ENCODE peak calls at places on chromosome 19, in ten cellular contexts. S is right lobe of liver; P is left cardiac atrium; X is stimulated activated CD4-positive, alpha-beta T cell treated with anti-CD3 and anti-CD28 coated beads, Interleukin-4, amount 100 ng/mL, for 24 hours; E is SW480; W is LHCN-M2; N is GM10248; L is dorsolateral prefrontal cortex; F is stimulated activated CD8-positive, alpha-beta memory T cell treated with anti-CD3 and anti-CD28 coated beads, Interleukin-4, amount 100 ng/mL, for 1 hour; V is esophagus squamous epithelium. C is an unnamed sample.
A peak's percentile ranks its signal among the peaks of the same experiment; 100 is the strongest.

GRCh38 chr19:5693195-5694166 is 3.4 kb downstream of the RPL36 start:
- DNase-seq in X (peak; percentile 31), F (no peak), P (no peak), V (no peak), N (no peak), L (no peak), W (peak; percentile 51), S (no peak), E (peak; percentile 26), C (no peak)

GRCh38 chr19:10112037-10112751 is 701 bp downstream of the P2RY11 start:
- DNase-seq in L (no peak), S (no peak), N (no peak), V (no peak), P (no peak), F (peak; percentile 42), E (no peak), X (peak; percentile 71), W (no peak), C (no peak)

GRCh38 chr19:8487137-8487851 is 15.1 kb downstream of the PRAM1 start:
- DNase-seq in X (peak; percentile 63), V (no peak), L (no peak), W (no peak), F (no peak), E (no peak), P (peak; percentile 53), N (peak; percentile 46), S (no peak), C (peak; percentile 89)

GRCh38 chr19:42409477-42409876 is 17.7 kb downstream of the LIPE start:
- DNase-seq in P (peak; percentile 52), N (no peak), W (no peak), X (no peak), S (peak; percentile 87), V (no peak), E (no peak), F (no peak), L (no peak), C (no peak)

GRCh38 chr19:38049105-38049649 is 142.2 kb downstream of the SIPA1L3 start:
- DNase-seq in N (peak; percentile 76), V (no peak), F (no peak), L (no peak), W (no peak), E (no peak), P (no peak), X (peak; percentile 66), S (no peak), C (peak; percentile 67)

GRCh38 chr19:22502766-22503165 is 80.6 kb upstream of the ZNF98 start:
- DNase-seq in S (no peak), N (no peak), V (no peak), X (no peak), E (no peak), F (no peak), L (no peak), W (no peak), P (no peak), C (no peak)

GRCh38 chr19:54463531-54464043 is at the start of gene LENG9:
- DNase-seq in S (peak; percentile 99), X (peak; percentile 97), E (no peak), L (peak; percentile 86), N (peak; percentile 92), V (peak; percentile 100), P (peak; percentile 100), W (peak; percentile 97), F (peak; percentile 66), C (peak; percentile 96)

GRCh38 chr19:8254286-8255001 is 45.3 kb downstream of the CERS4 start:
- DNase-seq in S (no peak), W (no peak), E (no peak), X (no peak), N (no peak), V (no peak), P (no peak), L (no peak), F (no peak), C (no peak)

GRCh38 chr19:39843919-39844793 is 2.0 kb downstream of the FBL start:
- DNase-seq in P (no peak), N (peak; percentile 50), W (peak; percentile 42), E (peak; percentile 46), S (no peak), F (no peak), X (peak; percentile 44), V (no peak), L (no peak), C (no peak)

C was measured in SIG-M5.